ENCODE peak calls at places on chromosome 4, in seven cellular contexts. P, M, D, H, N, S and Y are unnamed samples.
A peak's percentile ranks its signal among the peaks of the same experiment; 100 is the strongest.

GRCh38 chr4:185849543-185850185 is 37.7 kb upstream of the SORBS2 start:
- DNase-seq in P (no peak), M (no peak), D (no peak), H (no peak), N (no peak), S (no peak), Y (no peak)

GRCh38 chr4:38894340-38894982 is 26.9 kb downstream of the FAM114A1 start:
- DNase-seq in P (no peak), M (no peak), D (no peak), H (no peak), N (peak; percentile 15), S (no peak), Y (no peak)

GRCh38 chr4:211033-211511 is 86.8 kb downstream of the ZNF718 start:
- DNase-seq in P (no peak), M (no peak), D (no peak), H (no peak), N (peak; percentile 79), S (no peak), Y (no peak)

GRCh38 chr4:16165931-16166330 is 60.3 kb downstream of the TAPT1 start:
- DNase-seq in P (no peak), M (no peak), D (no peak), H (no peak), N (no peak), S (no peak), Y (no peak)

GRCh38 chr4:40629401-40630334 is at the start of gene RBM47:
- DNase-seq in P (peak; percentile 72), M (peak; percentile 31), D (no peak), H (peak; percentile 5), N (peak; percentile 57), S (no peak), Y (peak; percentile 93)

GRCh38 chr4:83894831-83895230 is 358.9 kb downstream of the GPAT3 start:
- DNase-seq in P (no peak), M (no peak), D (no peak), H (no peak), N (no peak), S (no peak), Y (no peak)

GRCh38 chr4:121070696-121071639 is 1.4 kb downstream of the NDNF start:
- DNase-seq in P (peak; percentile 82), M (no peak), D (no peak), H (peak; percentile 29), N (no peak), S (no peak), Y (no peak)

GRCh38 chr4:14874990-14875389 is 127.3 kb upstream of the CPEB2 start:
- DNase-seq in P (no peak), M (no peak), D (no peak), H (no peak), N (no peak), S (no peak), Y (no peak)

GRCh38 chr4:18042754-18043153 is 21.2 kb upstream of the LCORL start:
- DNase-seq in P (no peak), M (no peak), D (no peak), H (no peak), N (no peak), S (no peak), Y (no peak)

GRCh38 chr4:189202182-189202868 is 738.3 kb upstream of the FRG1 start:
- DNase-seq in P (peak; percentile 75), M (peak; percentile 53), D (peak; percentile 34), H (no peak), N (peak; percentile 79), S (no peak), Y (peak; percentile 75)

GRCh38 chr4:54929459-54929858 is 195.9 kb downstream of the KDR start:
- DNase-seq in P (peak; percentile 13), M (peak; percentile 70), D (no peak), H (no peak), N (no peak), S (no peak), Y (no peak)

GRCh38 chr4:5137927-5138326 is 86.6 kb downstream of the STK32B start:
- DNase-seq in P (no peak), M (no peak), D (no peak), H (no peak), N (no peak), S (no peak), Y (no peak)

GRCh38 chr4:81166431-81166830 is 48.6 kb downstream of the PRKG2 start:
- DNase-seq in P (peak; percentile 7), M (no peak), D (no peak), H (no peak), N (no peak), S (no peak), Y (no peak)

GRCh38 chr4:151228196-151229119 is 48.5 kb upstream of the PRSS48 start:
- DNase-seq in P (no peak), M (no peak), D (no peak), H (no peak), N (no peak), S (no peak), Y (no peak)

GRCh38 chr4:45662996-45663395 is 460.9 kb downstream of the GABRG1 start:
- DNase-seq in P (peak; percentile 10), M (no peak), D (no peak), H (no peak), N (no peak), S (no peak), Y (no peak)

GRCh38 chr4:169253904-169254303 is 16.9 kb downstream of the SH3RF1 start:
- DNase-seq in P (no peak), M (no peak), D (no peak), H (no peak), N (no peak), S (no peak), Y (no peak)

GRCh38 chr4:87317527-87317926 is 5.2 kb downstream of the HSD17B13 start:
- DNase-seq in P (no peak), M (no peak), D (no peak), H (no peak), N (no peak), S (no peak), Y (no peak)

GRCh38 chr4:79632114-79632513 is 224.1 kb upstream of the GK2 start:
- DNase-seq in P (no peak), M (no peak), D (no peak), H (no peak), N (no peak), S (no peak), Y (no peak)

GRCh38 chr4:53450773-53451172 is 73.3 kb downstream of the FIP1L1 start:
- DNase-seq in P (no peak), M (no peak), D (no peak), H (no peak), N (no peak), S (no peak), Y (no peak)

GRCh38 chr4:42673084-42673429 is 16.2 kb upstream of the ATP8A1 start:
- DNase-seq in P (no peak), M (no peak), D (no peak), H (no peak), N (no peak), S (no peak), Y (no peak)